ENCODE peak calls at places on chromosome 20, in seven cellular contexts. Y, Z, J, X, G, F and M are unnamed samples.

GRCh38 chr20:44597930-44598329 is 15.6 kb downstream of the PKIG start:
- DNase-seq in Y (no peak), Z (no peak), J (no peak), X (no peak), G (no peak), F (no peak), M (no peak)

GRCh38 chr20:21433329-21433890 is 36.1 kb upstream of the NKX2-4 start:
- DNase-seq in Y (no peak), Z (no peak), J (no peak), X (no peak), G (no peak), F (no peak), M (no peak)

GRCh38 chr20:13788167-13788834 is 3.5 kb downstream of the NDUFAF5 start:
- DNase-seq in Y (peak; percentile 35), Z (no peak), J (no peak), X (peak; percentile 62), G (peak; percentile 71), F (peak; percentile 32), M (peak; percentile 72)

GRCh38 chr20:53581444-53582311 is 12.0 kb downstream of the ZNF217 start:
- DNase-seq in Y (peak; percentile 65), Z (no peak), J (peak; percentile 86), X (no peak), G (peak; percentile 79), F (no peak), M (peak; percentile 10)

GRCh38 chr20:15703171-15703911 is 869.9 kb downstream of the KIF16B start:
- DNase-seq in Y (no peak), Z (no peak), J (no peak), X (no peak), G (no peak), F (no peak), M (no peak)

GRCh38 chr20:37944456-37944981 is 41.6 kb downstream of the VSTM2L start:
- DNase-seq in Y (no peak), Z (peak; percentile 40), J (peak; percentile 74), X (no peak), G (peak; percentile 24), F (no peak), M (no peak)

GRCh38 chr20:23009636-23010035 is 25.5 kb upstream of the SSTR4 start:
- DNase-seq in Y (no peak), Z (no peak), J (no peak), X (no peak), G (no peak), F (no peak), M (no peak)

GRCh38 chr20:36819662-36820061 is 46.1 kb upstream of the DSN1 start:
- DNase-seq in Y (no peak), Z (no peak), J (no peak), X (no peak), G (no peak), F (no peak), M (no peak)

GRCh38 chr20:50561379-50562078 is 51.3 kb downstream of the PTPN1 start:
- DNase-seq in Y (no peak), Z (no peak), J (no peak), X (no peak), G (no peak), F (no peak), M (no peak)

GRCh38 chr20:23415555-23415954 is 5.7 kb downstream of the NAPB start:
- DNase-seq in Y (no peak), Z (no peak), J (no peak), X (no peak), G (no peak), F (no peak), M (no peak)

DNA sequence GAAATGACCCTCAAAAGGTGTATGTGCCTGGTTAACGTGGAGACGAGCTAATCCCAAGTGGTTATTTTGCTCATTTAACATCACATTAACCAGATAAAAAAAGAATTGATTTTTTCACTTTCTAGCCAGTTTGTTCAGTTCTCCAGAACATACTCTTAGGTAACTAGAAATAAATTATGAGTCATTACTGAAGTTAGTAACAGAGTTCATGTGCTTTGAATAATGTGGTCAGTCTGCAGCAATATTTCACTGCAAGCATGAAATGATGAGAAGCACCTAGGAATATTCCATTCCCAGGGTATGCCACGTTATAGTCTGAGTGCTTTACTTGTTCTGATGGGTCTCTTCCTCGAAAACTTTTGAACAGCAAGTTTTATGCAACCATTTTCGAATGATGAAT is 138.3 kb upstream of the INSM1 start:
- DNase-seq in Y (no peak), Z (no peak), J (no peak), X (no peak), G (no peak), F (no peak), M (no peak)
- TF ChIP-seq POLR2A in Y (no peak), Z (no peak), J (no peak), X (no peak), G (no peak), F (no peak), M (no peak)

GRCh38 chr20:62566771-62567170 is 75.5 kb upstream of the SLCO4A1 start:
- DNase-seq in Y (no peak), Z (no peak), J (no peak), X (no peak), G (no peak), F (no peak), M (no peak)
- H3K4me3 ChIP-seq in Y (no peak overlapping the region), Z (no peak overlapping the region), J (no peak overlapping the region), X (no peak overlapping the region), G (no peak overlapping the region), F (no peak overlapping the region), M (no peak overlapping the region)

DNA sequence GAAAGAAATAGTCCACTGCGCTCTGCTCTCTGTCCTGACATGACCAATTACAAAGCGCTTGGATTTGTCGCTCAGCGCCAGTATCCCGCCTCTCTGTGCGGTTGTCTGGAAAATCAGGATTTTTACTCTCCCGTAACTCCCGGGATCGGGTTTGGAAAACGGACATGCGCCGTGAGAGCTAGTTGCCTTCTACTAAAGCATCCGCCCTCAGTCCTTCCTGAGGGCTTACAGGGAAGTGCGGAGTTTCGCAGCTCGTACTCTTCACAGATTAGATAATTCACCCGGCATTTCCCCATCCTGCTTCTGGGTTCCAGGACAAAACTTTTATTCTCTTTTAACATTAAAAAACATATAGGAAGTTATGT is 427 bp upstream of the MKKS start:
- DNase-seq in Y (peak; percentile 95), Z (peak; percentile 85), J (peak; percentile 98), X (peak; percentile 96), G (peak; percentile 95), F (peak; percentile 90), M (peak; percentile 98)
- TF ChIP-seq POLR2A in Y (peak; percentile 98), Z (peak; percentile 86), J (no peak), X (peak; percentile 82), G (peak; percentile 97), F (peak; percentile 83), M (peak; percentile 92)

GRCh38 chr20:51631953-51632352 is 89.4 kb upstream of the NFATC2 start:
- DNase-seq in Y (no peak), Z (no peak), J (no peak), X (no peak), G (no peak), F (no peak), M (no peak)

GRCh38 chr20:51629399-51630058 is 87.0 kb upstream of the NFATC2 start:
- DNase-seq in Y (no peak), Z (no peak), J (no peak), X (no peak), G (no peak), F (no peak), M (no peak)

GRCh38 chr20:51628533-51629398 is 86.2 kb upstream of the NFATC2 start:
- DNase-seq in Y (no peak), Z (no peak), J (no peak), X (no peak), G (no peak), F (no peak), M (no peak)

GRCh38 chr20:51633430-51633829 is 90.9 kb upstream of the NFATC2 start:
- DNase-seq in Y (no peak), Z (no peak), J (no peak), X (no peak), G (no peak), F (no peak), M (no peak)

DNA sequence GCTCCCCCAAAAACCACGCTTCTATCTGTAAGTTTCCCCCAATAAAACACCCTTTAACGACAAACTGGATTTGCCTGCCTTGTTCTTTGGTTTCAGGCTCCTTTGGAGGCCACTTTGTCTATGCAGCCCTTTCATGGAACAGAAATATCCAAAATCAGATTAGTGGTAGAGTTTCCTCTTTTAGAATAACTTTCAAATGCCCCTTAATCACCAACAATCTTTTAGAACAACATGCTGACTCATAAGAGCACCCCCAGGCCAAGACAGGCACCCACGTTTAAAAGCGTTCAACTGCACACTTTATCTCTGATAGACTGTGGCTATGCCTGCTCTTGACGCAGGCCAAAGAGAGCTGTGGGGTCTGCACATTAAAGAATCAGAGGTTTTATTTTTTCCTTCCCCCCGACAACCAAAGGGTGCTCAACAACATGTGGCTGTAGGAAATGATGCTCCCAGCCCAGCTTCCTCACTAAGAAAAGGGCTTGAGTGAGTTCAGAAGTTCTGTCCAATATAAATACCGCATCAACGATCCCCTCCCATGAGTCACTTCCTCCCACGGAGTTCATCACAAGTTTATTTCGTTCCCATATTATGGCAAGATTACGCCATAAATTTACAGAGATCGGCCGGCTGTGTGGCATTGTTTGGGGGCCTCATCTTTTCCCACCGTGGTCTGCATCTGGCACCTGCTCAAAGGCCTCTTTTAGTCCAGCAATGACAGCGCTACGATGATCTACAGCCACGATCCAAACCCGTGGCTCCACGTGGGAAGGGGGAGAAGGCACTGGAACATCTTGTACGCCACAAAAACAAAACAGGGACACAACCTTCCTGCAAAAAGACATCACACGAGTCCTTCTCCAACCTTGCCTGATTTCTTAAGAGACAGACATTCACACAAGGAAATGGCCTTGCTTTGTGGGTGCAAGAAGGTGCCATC is 88.8 kb upstream of the NFATC2 start:
- DNase-seq in Y (peak; percentile 49), Z (no peak), J (peak; percentile 88), X (peak; percentile 18), G (peak; percentile 75), F (peak; percentile 83), M (peak; percentile 95)
- H3K4me3 ChIP-seq in Y (no peak overlapping the region), Z (no peak overlapping the region), J (no peak overlapping the region), X (no peak overlapping the region), G (no peak overlapping the region), F (peak overlapping the region; percentile 24), M (no peak overlapping the region)

GRCh38 chr20:51653226-51653625 is 110.7 kb upstream of the NFATC2 start:
- DNase-seq in Y (no peak), Z (no peak), J (no peak), X (no peak), G (no peak), F (no peak), M (no peak)
- TF ChIP-seq POLR2A in Y (no peak), Z (no peak), J (no peak), X (no peak), G (no peak), F (no peak), M (no peak)

GRCh38 chr20:58897493-58897892 is 45.0 kb downstream of the GNAS start:
- DNase-seq in Y (no peak), Z (no peak), J (no peak), X (no peak), G (no peak), F (no peak), M (no peak)
- H3K4me3 ChIP-seq in Y (no peak overlapping the region), Z (no peak overlapping the region), J (no peak overlapping the region), X (no peak overlapping the region), G (no peak overlapping the region), F (no peak overlapping the region), M (no peak overlapping the region)

GRCh38 chr20:17968366-17969275 is at the start of the genes MGME1 and SNX5:
- DNase-seq in Y (peak; percentile 100), Z (peak; percentile 99), J (peak; percentile 100), X (peak; percentile 98), G (peak; percentile 100), F (peak; percentile 97), M (peak; percentile 100)
- TF ChIP-seq POLR2A in Y (peak; percentile 53), Z (peak; percentile 97), J (no peak), X (peak; percentile 42), G (peak; percentile 84), F (no peak), M (peak; percentile 90)